ENCODE peak calls at places on chromosomes 4 and X, in four cellular contexts. D is mammary epithelial cell, Q is lower leg skin, R is heart right ventricle. P is an unnamed sample.
A peak's percentile ranks its signal among the peaks of the same experiment; 100 is the strongest.

GRCh38 chr4:177246636-177247584 is 62.8 kb upstream of the NEIL3 start:
- DNase-seq in D (no peak), Q (no peak), R (no peak), P (no peak)

GRCh38 chrX:7117587-7117986 is 29.9 kb upstream of the STS start:
- DNase-seq in D (no peak), Q (no peak), R (no peak), P (no peak)

GRCh38 chr4:7124643-7125442 is 57.0 kb upstream of the GRPEL1 start:
- DNase-seq in D (peak; percentile 23), Q (no peak), R (peak; percentile 31), P (peak; percentile 48)

GRCh38 chr4:110062166-110062565 is 136.2 kb downstream of the ELOVL6 start:
- DNase-seq in D (no peak), Q (no peak), R (no peak), P (no peak)

GRCh38 chr4:103032575-103032974 is 13.1 kb upstream of the SLC9B1 start:
- DNase-seq in D (peak; percentile 46), Q (no peak), R (no peak), P (no peak)

GRCh38 chrX:17377047-17377692 is 2.2 kb downstream of the NHS start:
- DNase-seq in D (peak; percentile 84), Q (no peak), R (no peak), P (peak; percentile 16)

GRCh38 chrX:100969936-100970335 is 428 bp downstream of the ARL13A start:
- DNase-seq in D (no peak), Q (no peak), R (no peak), P (no peak)

GRCh38 chr4:53613428-53613827 is 22.1 kb upstream of the LNX1 start:
- DNase-seq in D (no peak), Q (no peak), R (no peak), P (no peak)

GRCh38 chrX:118839334-118839958 is 15.8 kb downstream of the ZCCHC12 start:
- DNase-seq in D (peak; percentile 26), Q (peak; percentile 93), R (peak; percentile 83), P (peak; percentile 57)

GRCh38 chrX:121858867-121859647 is 811.6 kb downstream of the GLUD2 start:
- DNase-seq in D (no peak), Q (no peak), R (no peak), P (no peak)

GRCh38 chr4:73731968-73732610 is 8.3 kb upstream of the CXCL8 start:
- DNase-seq in D (no peak), Q (no peak), R (peak; percentile 15), P (peak; percentile 24)

GRCh38 chrX:17494231-17494630 is 119.2 kb downstream of the NHS start:
- DNase-seq in D (no peak), Q (no peak), R (no peak), P (no peak)

GRCh38 chrX:8504451-8504850 is 39.8 kb downstream of the VCX3B start:
- DNase-seq in D (peak; percentile 77), Q (no peak), R (no peak), P (no peak)

GRCh38 chr4:7781361-7781760 is 158.3 kb downstream of the AFAP1 start:
- DNase-seq in D (no peak), Q (no peak), R (peak; percentile 50), P (no peak)